ENCODE peak calls at places on chromosomes 2 and 18, in seven cellular contexts. S is mammary epithelial cell, T is H9, F is neural progenitor cell, E is DND-41, G is HCT116, Z is MM.1S. N is an unnamed sample.

GRCh38 chr2:197071790-197072436 is 145.4 kb upstream of the PGAP1 start:
- DNase-seq in S (no peak), T (no peak), F (no peak), E (no peak), G (no peak), Z (no peak), N (no peak)

GRCh38 chr2:148824190-148824589 is 50.8 kb upstream of the KIF5C start:
- DNase-seq in S (no peak), T (no peak), F (no peak), E (no peak), G (no peak), Z (no peak), N (no peak)

GRCh38 chr2:165967746-165968145 is 14.2 kb upstream of the TTC21B start:
- DNase-seq in S (no peak), T (no peak), F (no peak), E (no peak), G (no peak), Z (no peak), N (no peak)

GRCh38 chr2:96245609-96246390 is 20.0 kb downstream of the TMEM127 start:
- DNase-seq in S (no peak), T (no peak), F (no peak), E (no peak), G (no peak), Z (peak; percentile 61), N (peak; percentile 53)

GRCh38 chr2:42108852-42109251 is 60.3 kb upstream of the EML4 start:
- DNase-seq in S (no peak), T (no peak), F (no peak), E (no peak), G (no peak), Z (no peak), N (no peak)

GRCh38 chr2:85400951-85401805 is 9.0 kb downstream of the CAPG start:
- DNase-seq in S (no peak), T (no peak), F (no peak), E (no peak), G (no peak), Z (no peak), N (no peak)

GRCh38 chr18:37361223-37362157 is 204.1 kb downstream of the CELF4 start:
- DNase-seq in S (no peak), T (no peak), F (peak; percentile 45), E (no peak), G (no peak), Z (no peak), N (no peak)

GRCh38 chr2:79620679-79621078 is 107.8 kb downstream of the CTNNA2 start:
- DNase-seq in S (no peak), T (no peak), F (no peak), E (no peak), G (no peak), Z (no peak), N (no peak)

GRCh38 chr2:100893753-100894530 is 74.0 kb downstream of the NPAS2 start:
- DNase-seq in S (no peak), T (no peak), F (no peak), E (no peak), G (peak; percentile 87), Z (no peak), N (no peak)

GRCh38 chr2:140988597-140988996 is 1142.2 kb downstream of the LRP1B start:
- DNase-seq in S (no peak), T (no peak), F (no peak), E (no peak), G (no peak), Z (no peak), N (no peak)

GRCh38 chr2:130853391-130853790 is 16.7 kb downstream of the ARHGEF4 start:
- DNase-seq in S (no peak), T (no peak), F (no peak), E (no peak), G (no peak), Z (no peak), N (peak; percentile 62)

GRCh38 chr18:48151421-48152095 is 221.1 kb upstream of the SMAD2 start:
- DNase-seq in S (no peak), T (no peak), F (no peak), E (no peak), G (no peak), Z (no peak), N (no peak)

GRCh38 chr2:187336332-187336731 is 111.7 kb downstream of the CALCRL start:
- DNase-seq in S (no peak), T (no peak), F (no peak), E (no peak), G (no peak), Z (no peak), N (no peak)

GRCh38 chr2:17373736-17374135 is 144.5 kb downstream of the RAD51AP2 start:
- DNase-seq in S (peak; percentile 64), T (no peak), F (no peak), E (no peak), G (no peak), Z (peak; percentile 96), N (no peak)
- H3K27ac ChIP-seq in S (no peak overlapping the region), T (no peak overlapping the region), F (no peak overlapping the region), E (no peak overlapping the region), G (no peak overlapping the region), Z (peak overlapping the region; percentile 94), N (no peak overlapping the region)

DNA sequence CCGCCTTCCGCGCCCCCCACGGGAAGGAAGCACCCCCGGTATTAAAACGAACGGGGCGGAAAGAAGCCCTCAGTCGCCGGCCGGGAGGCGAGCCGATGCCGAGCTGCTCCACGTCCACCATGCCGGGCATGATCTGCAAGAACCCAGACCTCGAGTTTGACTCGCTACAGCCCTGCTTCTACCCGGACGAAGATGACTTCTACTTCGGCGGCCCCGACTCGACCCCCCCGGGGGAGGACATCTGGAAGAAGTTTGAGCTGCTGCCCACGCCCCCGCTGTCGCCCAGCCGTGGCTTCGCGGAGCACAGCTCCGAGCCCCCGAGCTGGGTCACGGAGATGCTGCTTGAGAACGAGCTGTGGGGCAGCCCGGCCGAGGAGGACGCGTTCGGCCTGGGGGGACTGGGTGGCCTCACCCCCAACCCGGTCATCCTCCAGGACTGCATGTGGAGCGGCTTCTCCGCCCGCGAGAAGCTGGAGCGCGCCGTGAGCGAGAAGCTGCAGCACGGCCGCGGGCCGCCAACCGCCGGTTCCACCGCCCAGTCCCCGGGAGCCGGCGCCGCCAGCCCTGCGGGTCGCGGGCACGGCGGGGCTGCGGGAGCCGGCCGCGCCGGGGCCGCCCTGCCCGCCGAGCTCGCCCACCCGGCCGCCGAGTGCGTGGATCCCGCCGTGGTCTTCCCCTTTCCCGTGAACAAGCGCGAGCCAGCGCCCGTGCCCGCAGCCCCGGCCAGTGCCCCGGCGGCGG is 1.8 kb downstream of the MYCN start:
- DNase-seq in S (peak; percentile 15), T (no peak), F (peak; percentile 64), E (no peak), G (no peak), Z (no peak), N (peak; percentile 79)
- H3K9ac ChIP-seq in S (no peak overlapping the region), T (peak overlapping the region; percentile 87), F (peak overlapping the region; percentile 23), E (no peak overlapping the region), G (no peak overlapping the region), Z (no peak overlapping the region), N (no peak overlapping the region)

GRCh38 chr2:23460228-23460627 is 75.2 kb downstream of the KLHL29 start:
- DNase-seq in S (no peak), T (no peak), F (no peak), E (peak; percentile 13), G (peak; percentile 13), Z (no peak), N (no peak)
- TF ChIP-seq CTCF in S (peak; percentile 67), T (peak; percentile 74), F (peak; percentile 56), E (peak; percentile 72), G (peak; percentile 32), Z (peak; percentile 20), N (peak; percentile 32)

GRCh38 chr2:25996844-25997243 is 14.5 kb upstream of the KIF3C start:
- DNase-seq in S (no peak), T (no peak), F (no peak), E (no peak), G (no peak), Z (no peak), N (no peak)

GRCh38 chr2:26000561-26001211 is 18.4 kb upstream of the KIF3C start:
- DNase-seq in S (peak; percentile 62), T (no peak), F (no peak), E (no peak), G (no peak), Z (no peak), N (no peak)

GRCh38 chr2:26002617-26003310 is 20.5 kb upstream of the KIF3C start:
- DNase-seq in S (no peak), T (no peak), F (no peak), E (no peak), G (no peak), Z (no peak), N (no peak)

DNA sequence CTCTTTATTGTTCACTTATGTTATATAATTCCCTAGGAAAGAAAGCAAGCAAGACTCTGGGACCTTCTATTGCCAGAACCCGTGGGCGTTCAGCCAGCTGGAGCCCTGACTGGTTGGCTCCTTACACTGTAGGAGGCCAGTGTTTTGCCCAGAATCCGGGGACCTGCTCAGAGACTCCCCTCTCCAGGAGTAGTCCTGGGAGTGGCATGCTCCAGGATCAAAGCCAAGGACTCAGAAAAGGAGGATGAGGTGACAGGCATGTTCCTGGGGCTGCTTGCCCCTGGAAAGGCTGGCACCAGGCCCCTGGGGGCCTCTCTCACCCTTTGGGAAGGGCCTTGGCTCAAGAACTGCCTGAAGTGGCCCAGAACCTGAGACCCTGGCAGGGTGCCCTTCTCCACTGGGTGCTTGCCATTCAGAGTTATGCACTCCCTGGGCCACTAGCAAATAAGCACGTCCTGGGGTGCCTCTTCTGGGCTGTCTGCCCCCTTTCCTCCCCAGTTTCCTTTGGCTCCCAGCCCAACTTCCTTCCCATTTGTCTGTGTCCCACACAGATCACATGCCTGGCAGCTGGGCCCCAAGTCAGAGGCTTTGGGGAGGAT is 19.5 kb upstream of the KIF3C start:
- DNase-seq in S (no peak), T (no peak), F (no peak), E (no peak), G (no peak), Z (no peak), N (no peak)
- H3K27ac ChIP-seq in S (peak overlapping the region; percentile 37), T (no peak overlapping the region), F (no peak overlapping the region), E (no peak overlapping the region), G (no peak overlapping the region), Z (no peak overlapping the region), N (peak overlapping the region; percentile 43)

DNA sequence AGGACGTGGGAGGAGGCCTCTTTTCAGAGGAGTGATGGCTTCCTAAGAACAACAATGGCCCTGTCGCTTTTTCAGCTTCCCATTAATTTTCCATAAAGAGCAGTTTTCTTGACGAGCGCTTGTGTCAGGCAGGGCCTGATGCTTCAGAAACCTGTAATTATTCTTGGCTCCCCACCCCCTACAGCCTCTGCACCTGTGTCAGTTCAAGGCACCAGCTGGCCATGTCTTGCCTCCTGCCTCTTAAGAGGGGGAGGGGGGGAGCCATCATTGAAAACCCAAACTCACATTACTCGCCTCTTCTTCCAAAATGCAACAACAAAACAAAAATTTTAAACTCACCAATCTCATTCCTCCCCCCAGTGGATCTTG is 32.3 kb downstream of the KLF7 start:
- DNase-seq in S (no peak), T (no peak), F (peak; percentile 22), E (no peak), G (no peak), Z (peak; percentile 84), N (peak; percentile 62)
- H3K9ac ChIP-seq in S (no peak overlapping the region), T (no peak overlapping the region), F (no peak overlapping the region), E (no peak overlapping the region), G (no peak overlapping the region), Z (peak overlapping the region; percentile 8), N (no peak overlapping the region)

GRCh38 chr2:159082119-159082518 is 113.7 kb downstream of the TANC1 start:
- DNase-seq in S (no peak), T (no peak), F (no peak), E (no peak), G (no peak), Z (no peak), N (no peak)
- TF ChIP-seq CTCF in S (no peak), T (no peak), F (no peak), E (no peak), G (no peak), Z (no peak), N (no peak)

GRCh38 chr2:237896507-237896892 is 37.1 kb downstream of the RAMP1 start:
- DNase-seq in S (no peak), T (no peak), F (no peak), E (no peak), G (no peak), Z (no peak), N (no peak)
- H3K27ac ChIP-seq in S (no peak overlapping the region), T (no peak overlapping the region), F (no peak overlapping the region), E (no peak overlapping the region), G (no peak overlapping the region), Z (no peak overlapping the region), N (no peak overlapping the region)